ENCODE peak calls at places on chromosomes 6 and 20, in seven cellular contexts. One of them, this sample, is unnamed.

GRCh38 chr20:36573798-36574277 is 441 bp downstream of the TGIF2 start:
- DNase-seq in cardiac muscle cell: no peak
- DNase-seq in left ventricle myocardium inferior: peak
- DNase-seq in coronary artery: no peak
- DNase-seq in heart left ventricle: peak
- DNase-seq in pancreas: peak
- DNase-seq in RWPE2: no peak
- DNase-seq in this sample: no peak

GRCh38 chr6:39508513-39508912 is 186.0 kb upstream of the KCNK16 start:
- DNase-seq in cardiac muscle cell: no peak
- DNase-seq in left ventricle myocardium inferior: no peak
- DNase-seq in coronary artery: no peak
- DNase-seq in heart left ventricle: no peak
- DNase-seq in pancreas: no peak
- DNase-seq in RWPE2: no peak
- DNase-seq in this sample: no peak

GRCh38 chr20:6765469-6766058 is 1.9 kb upstream of the BMP2 start:
- DNase-seq in cardiac muscle cell: peak
- DNase-seq in left ventricle myocardium inferior: no peak
- DNase-seq in coronary artery: no peak
- DNase-seq in heart left ventricle: no peak
- DNase-seq in pancreas: no peak
- DNase-seq in RWPE2: no peak
- DNase-seq in this sample: no peak

GRCh38 chr20:53660078-53660909 is 66.7 kb upstream of the ZNF217 start:
- DNase-seq in cardiac muscle cell: peak
- DNase-seq in left ventricle myocardium inferior: no peak
- DNase-seq in coronary artery: no peak
- DNase-seq in heart left ventricle: peak
- DNase-seq in pancreas: no peak
- DNase-seq in RWPE2: peak
- DNase-seq in this sample: peak

GRCh38 chr6:170026272-170027110 is 264.4 kb downstream of the DLL1 start:
- DNase-seq in cardiac muscle cell: no peak
- DNase-seq in left ventricle myocardium inferior: no peak
- DNase-seq in coronary artery: peak
- DNase-seq in heart left ventricle: no peak
- DNase-seq in pancreas: peak
- DNase-seq in RWPE2: peak
- DNase-seq in this sample: no peak

GRCh38 chr6:166586424-166587156 is at the start of gene RAMACL:
- DNase-seq in cardiac muscle cell: no peak
- DNase-seq in left ventricle myocardium inferior: no peak
- DNase-seq in coronary artery: no peak
- DNase-seq in heart left ventricle: no peak
- DNase-seq in pancreas: no peak
- DNase-seq in RWPE2: no peak
- DNase-seq in this sample: peak

GRCh38 chr6:99492137-99492536 is 23.1 kb downstream of the USP45 start:
- DNase-seq in cardiac muscle cell: no peak
- DNase-seq in left ventricle myocardium inferior: no peak
- DNase-seq in coronary artery: no peak
- DNase-seq in heart left ventricle: no peak
- DNase-seq in pancreas: no peak
- DNase-seq in RWPE2: no peak
- DNase-seq in this sample: no peak

GRCh38 chr6:85460154-85460950 is 10.5 kb downstream of the NT5E start:
- DNase-seq in cardiac muscle cell: peak
- DNase-seq in left ventricle myocardium inferior: no peak
- DNase-seq in coronary artery: no peak
- DNase-seq in heart left ventricle: no peak
- DNase-seq in pancreas: no peak
- DNase-seq in RWPE2: no peak
- DNase-seq in this sample: no peak

GRCh38 chr20:21004386-21005076 is 101.6 kb downstream of the LINC00237 start:
- DNase-seq in cardiac muscle cell: no peak
- DNase-seq in left ventricle myocardium inferior: no peak
- DNase-seq in coronary artery: no peak
- DNase-seq in heart left ventricle: no peak
- DNase-seq in pancreas: no peak
- DNase-seq in RWPE2: no peak
- DNase-seq in this sample: no peak

GRCh38 chr6:85641916-85642773 is 541 bp downstream of the SYNCRIP start:
- DNase-seq in cardiac muscle cell: peak
- DNase-seq in left ventricle myocardium inferior: peak
- DNase-seq in coronary artery: peak
- DNase-seq in heart left ventricle: peak
- DNase-seq in pancreas: peak
- DNase-seq in RWPE2: peak
- DNase-seq in this sample: peak

GRCh38 chr20:9878096-9878495 is 39.2 kb upstream of the PAK5 start:
- DNase-seq in cardiac muscle cell: no peak
- DNase-seq in left ventricle myocardium inferior: no peak
- DNase-seq in coronary artery: no peak
- DNase-seq in heart left ventricle: no peak
- DNase-seq in pancreas: no peak
- DNase-seq in RWPE2: no peak
- DNase-seq in this sample: no peak

GRCh38 chr6:99852031-99852430 is 142.0 kb downstream of the MCHR2 start:
- DNase-seq in cardiac muscle cell: no peak
- DNase-seq in left ventricle myocardium inferior: no peak
- DNase-seq in coronary artery: no peak
- DNase-seq in heart left ventricle: no peak
- DNase-seq in pancreas: no peak
- DNase-seq in RWPE2: no peak
- DNase-seq in this sample: no peak

GRCh38 chr6:170132011-170132521 is 158.8 kb downstream of the DLL1 start:
- DNase-seq in cardiac muscle cell: no peak
- DNase-seq in left ventricle myocardium inferior: no peak
- DNase-seq in coronary artery: peak
- DNase-seq in heart left ventricle: no peak
- DNase-seq in pancreas: no peak
- DNase-seq in RWPE2: no peak
- DNase-seq in this sample: no peak

GRCh38 chr6:11412011-11412424 is 125.5 kb upstream of the TMEM170B start:
- DNase-seq in cardiac muscle cell: peak
- DNase-seq in left ventricle myocardium inferior: no peak
- DNase-seq in coronary artery: no peak
- DNase-seq in heart left ventricle: no peak
- DNase-seq in pancreas: no peak
- DNase-seq in RWPE2: no peak
- DNase-seq in this sample: no peak

GRCh38 chr6:43101497-43101896 is 25.4 kb downstream of the PTK7 start:
- DNase-seq in cardiac muscle cell: no peak
- DNase-seq in left ventricle myocardium inferior: no peak
- DNase-seq in coronary artery: no peak
- DNase-seq in heart left ventricle: no peak
- DNase-seq in pancreas: no peak
- DNase-seq in RWPE2: no peak
- DNase-seq in this sample: no peak

GRCh38 chr20:52105045-52105572 is 86.5 kb downstream of the ZFP64 start:
- DNase-seq in cardiac muscle cell: peak
- DNase-seq in left ventricle myocardium inferior: no peak
- DNase-seq in coronary artery: no peak
- DNase-seq in heart left ventricle: no peak
- DNase-seq in pancreas: peak
- DNase-seq in RWPE2: peak
- DNase-seq in this sample: no peak

GRCh38 chr20:52410182-52410647 is 218.6 kb upstream of the ZFP64 start:
- DNase-seq in cardiac muscle cell: peak
- DNase-seq in left ventricle myocardium inferior: no peak
- DNase-seq in coronary artery: no peak
- DNase-seq in heart left ventricle: no peak
- DNase-seq in pancreas: no peak
- DNase-seq in RWPE2: no peak
- DNase-seq in this sample: peak

GRCh38 chr20:12058201-12058600 is 140.5 kb downstream of the BTBD3 start:
- DNase-seq in cardiac muscle cell: peak
- DNase-seq in left ventricle myocardium inferior: no peak
- DNase-seq in coronary artery: no peak
- DNase-seq in heart left ventricle: no peak
- DNase-seq in pancreas: no peak
- DNase-seq in RWPE2: no peak
- DNase-seq in this sample: no peak

GRCh38 chr6:106746660-106747059 is 117.3 kb downstream of the QRSL1 start:
- DNase-seq in cardiac muscle cell: peak
- DNase-seq in left ventricle myocardium inferior: no peak
- DNase-seq in coronary artery: no peak
- DNase-seq in heart left ventricle: no peak
- DNase-seq in pancreas: no peak
- DNase-seq in RWPE2: peak
- DNase-seq in this sample: no peak

GRCh38 chr6:34834789-34835518 is 43.1 kb downstream of the BLTP3A start:
- DNase-seq in cardiac muscle cell: peak
- DNase-seq in left ventricle myocardium inferior: no peak
- DNase-seq in coronary artery: no peak
- DNase-seq in heart left ventricle: no peak
- DNase-seq in pancreas: no peak
- DNase-seq in RWPE2: no peak
- DNase-seq in this sample: no peak

GRCh38 chr6:113306552-113307145 is 550.5 kb upstream of the MARCKS start:
- DNase-seq in cardiac muscle cell: peak
- DNase-seq in left ventricle myocardium inferior: peak
- DNase-seq in coronary artery: no peak
- DNase-seq in heart left ventricle: peak
- DNase-seq in pancreas: peak
- DNase-seq in RWPE2: no peak
- DNase-seq in this sample: no peak

GRCh38 chr20:48638546-48638945 is 189.3 kb downstream of the PREX1 start:
- DNase-seq in cardiac muscle cell: peak
- DNase-seq in left ventricle myocardium inferior: no peak
- DNase-seq in coronary artery: no peak
- DNase-seq in heart left ventricle: no peak
- DNase-seq in pancreas: no peak
- DNase-seq in RWPE2: peak
- DNase-seq in this sample: no peak

GRCh38 chr6:9308284-9308683 is 872.9 kb upstream of the SLC35B3 start:
- DNase-seq in cardiac muscle cell: no peak
- DNase-seq in left ventricle myocardium inferior: no peak
- DNase-seq in coronary artery: no peak
- DNase-seq in heart left ventricle: no peak
- DNase-seq in pancreas: no peak
- DNase-seq in RWPE2: no peak
- DNase-seq in this sample: no peak
- H3K27ac ChIP-seq in cardiac muscle cell: no peak
- H3K27ac ChIP-seq in left ventricle myocardium inferior: no peak
- H3K27ac ChIP-seq in coronary artery: no peak
- H3K27ac ChIP-seq in heart left ventricle: no peak
- H3K27ac ChIP-seq in pancreas: no peak
- H3K27ac ChIP-seq in RWPE2: no peak
- H3K27ac ChIP-seq in this sample: no peak

DNA sequence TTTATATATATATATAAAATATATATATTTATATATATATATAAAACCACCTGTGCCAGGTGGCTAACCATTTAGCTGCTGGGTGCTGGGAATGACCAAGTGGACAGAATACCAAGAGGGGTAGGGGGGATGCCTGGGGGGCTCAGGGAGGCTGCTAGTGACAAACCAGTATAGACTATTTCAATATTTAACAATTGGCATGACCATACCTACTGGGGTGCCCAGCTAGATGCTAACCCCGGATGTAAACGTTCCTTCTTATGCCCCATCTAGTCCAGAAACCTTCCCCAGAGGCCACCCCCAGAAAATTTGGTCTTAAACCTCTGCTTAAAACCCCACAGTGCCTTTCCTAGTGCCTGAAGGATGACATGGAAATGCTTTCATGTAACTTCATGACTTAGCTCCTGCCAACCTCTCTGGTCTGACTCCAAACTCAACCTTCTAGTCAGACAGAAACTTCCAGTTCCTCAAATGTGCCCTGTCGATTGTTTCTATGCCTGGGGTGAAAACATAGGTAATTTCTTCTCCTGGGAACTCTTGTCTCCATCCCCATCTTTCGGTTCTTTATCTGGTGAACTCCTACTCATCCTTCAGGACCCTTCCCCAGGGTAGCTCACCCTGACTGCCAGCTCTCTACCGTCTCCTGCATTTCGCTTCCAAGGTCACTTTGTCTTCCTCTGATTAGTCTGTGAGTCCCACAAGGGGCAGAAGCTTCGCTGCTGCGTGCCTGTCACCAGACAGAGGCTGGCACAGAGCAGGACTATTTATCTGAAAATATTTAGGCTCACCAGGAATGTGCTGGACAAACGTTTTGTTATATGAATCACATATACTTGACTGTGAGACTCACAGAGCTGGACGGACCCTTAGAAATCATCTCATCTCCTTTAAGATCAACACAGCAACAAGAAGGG is 51.8 kb downstream of the JPH2 start:
- DNase-seq in cardiac muscle cell: no peak
- DNase-seq in left ventricle myocardium inferior: no peak
- DNase-seq in coronary artery: no peak
- DNase-seq in heart left ventricle: peak
- DNase-seq in pancreas: no peak
- DNase-seq in RWPE2: no peak
- DNase-seq in this sample: peak
- H3K27ac ChIP-seq in cardiac muscle cell: peak
- H3K27ac ChIP-seq in left ventricle myocardium inferior: peak
- H3K27ac ChIP-seq in coronary artery: peak
- H3K27ac ChIP-seq in heart left ventricle: peak
- H3K27ac ChIP-seq in pancreas: no peak
- H3K27ac ChIP-seq in RWPE2: no peak
- H3K27ac ChIP-seq in this sample: no peak

DNA sequence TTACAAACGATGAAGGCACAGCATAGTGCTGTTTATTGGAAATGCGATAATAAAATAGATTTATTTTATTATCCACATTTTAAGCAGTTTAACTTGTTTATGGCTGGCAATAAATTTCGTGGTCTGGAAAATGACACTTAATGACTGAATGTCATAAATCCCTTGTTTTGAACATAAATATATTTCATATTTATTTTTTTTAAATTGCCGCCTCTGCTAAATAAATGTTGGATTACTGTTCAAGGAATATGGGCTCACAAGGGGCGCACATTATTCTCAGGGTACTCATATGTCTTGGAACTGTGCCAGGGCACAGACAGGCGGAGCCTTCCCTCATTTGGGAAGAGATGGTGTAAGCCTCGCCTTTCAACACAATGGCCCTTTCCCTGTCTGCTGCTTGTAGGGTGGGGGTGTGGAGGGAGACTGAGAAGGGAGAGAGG is 134.3 kb downstream of the PXDC1 start:
- DNase-seq in cardiac muscle cell: no peak
- DNase-seq in left ventricle myocardium inferior: no peak
- DNase-seq in coronary artery: peak
- DNase-seq in heart left ventricle: no peak
- DNase-seq in pancreas: no peak
- DNase-seq in RWPE2: no peak
- DNase-seq in this sample: no peak
- H3K27ac ChIP-seq in cardiac muscle cell: peak
- H3K27ac ChIP-seq in left ventricle myocardium inferior: no peak
- H3K27ac ChIP-seq in coronary artery: no peak
- H3K27ac ChIP-seq in heart left ventricle: no peak
- H3K27ac ChIP-seq in pancreas: no peak
- H3K27ac ChIP-seq in RWPE2: no peak
- H3K27ac ChIP-seq in this sample: no peak

DNA sequence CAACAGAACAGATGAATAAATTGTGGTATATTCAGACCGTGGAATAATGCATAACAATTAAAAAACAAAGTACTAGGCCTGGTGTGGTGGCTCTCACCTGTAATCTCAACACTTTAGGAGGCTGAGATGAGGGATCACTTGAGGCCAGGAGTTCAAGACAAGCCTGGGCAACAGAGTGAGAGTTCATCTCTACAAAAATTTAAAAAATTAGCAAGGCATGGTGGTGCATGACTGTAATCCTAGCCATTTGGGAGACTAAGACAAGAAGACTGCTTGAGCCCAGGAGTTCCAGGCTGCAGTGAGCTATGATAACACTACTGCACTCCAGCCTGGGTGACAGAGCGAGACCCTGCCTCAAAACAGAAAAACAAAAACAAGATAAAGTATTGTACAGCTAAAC is 16.1 kb upstream of the ASF1A start:
- DNase-seq in cardiac muscle cell: no peak
- DNase-seq in left ventricle myocardium inferior: no peak
- DNase-seq in coronary artery: no peak
- DNase-seq in heart left ventricle: no peak
- DNase-seq in pancreas: no peak
- DNase-seq in RWPE2: no peak
- DNase-seq in this sample: no peak
- H3K27ac ChIP-seq in cardiac muscle cell: no peak
- H3K27ac ChIP-seq in left ventricle myocardium inferior: no peak
- H3K27ac ChIP-seq in coronary artery: no peak
- H3K27ac ChIP-seq in heart left ventricle: no peak
- H3K27ac ChIP-seq in pancreas: no peak
- H3K27ac ChIP-seq in RWPE2: no peak
- H3K27ac ChIP-seq in this sample: no peak